ENCODE peak calls at places on chromosomes 5 and 9, in four cellular contexts. K, V, Z and H are unnamed samples.

GRCh38 chr9:19456996-19457693 is 48.3 kb downstream of the ACER2 start:
- DNase-seq in K (peak; percentile 68), V (peak; percentile 84), Z (peak; percentile 75), H (peak; percentile 60)

GRCh38 chr5:149141957-149142851 is 911 bp downstream of the ABLIM3 start:
- DNase-seq in K (no peak), V (peak; percentile 48), Z (no peak), H (no peak)

GRCh38 chr5:177142778-177143177 is 9.2 kb downstream of the NSD1 start:
- DNase-seq in K (no peak), V (no peak), Z (no peak), H (no peak)

GRCh38 chr9:93286252-93287188 is 102.6 kb downstream of the WNK2 start:
- DNase-seq in K (no peak), V (no peak), Z (no peak), H (no peak)

GRCh38 chr5:31047621-31048020 is 145.9 kb upstream of the CDH6 start:
- DNase-seq in K (no peak), V (no peak), Z (no peak), H (no peak)

GRCh38 chr9:108041551-108041950 is 552.0 kb upstream of the KLF4 start:
- DNase-seq in K (no peak), V (no peak), Z (no peak), H (no peak)

GRCh38 chr9:72476100-72476499 is 45.3 kb upstream of the TMC1 start:
- DNase-seq in K (peak; percentile 36), V (no peak), Z (no peak), H (no peak)

GRCh38 chr9:5529683-5530221 is 19.4 kb downstream of the PDCD1LG2 start:
- DNase-seq in K (no peak), V (no peak), Z (no peak), H (no peak)

GRCh38 chr9:18920141-18920611 is 112.8 kb downstream of the SAXO1 start:
- DNase-seq in K (no peak), V (no peak), Z (no peak), H (no peak)

GRCh38 chr5:98930972-98931762 is 2.4 kb upstream of the CHD1 start:
- DNase-seq in K (no peak), V (no peak), Z (no peak), H (no peak)

GRCh38 chr5:139461698-139462097 is 845 bp downstream of the ECSCR start:
- DNase-seq in K (no peak), V (peak; percentile 15), Z (no peak), H (no peak)

GRCh38 chr5:112784726-112785125 is 47.0 kb downstream of the APC start:
- DNase-seq in K (no peak), V (no peak), Z (no peak), H (no peak)

GRCh38 chr5:51225671-51226419 is 157.4 kb upstream of the ISL1 start:
- DNase-seq in K (peak; percentile 63), V (no peak), Z (no peak), H (peak; percentile 24)

GRCh38 chr9:14089051-14089798 is 224.7 kb downstream of the NFIB start:
- DNase-seq in K (no peak), V (no peak), Z (no peak), H (no peak)

GRCh38 chr5:107592515-107592914 is 78.2 kb downstream of the EFNA5 start:
- DNase-seq in K (no peak), V (no peak), Z (no peak), H (peak; percentile 17)

GRCh38 chr5:10735569-10736255 is 25.3 kb downstream of the DAP start:
- DNase-seq in K (no peak), V (no peak), Z (no peak), H (no peak)

GRCh38 chr9:98545041-98545440 is 163.7 kb downstream of the GABBR2 start:
- DNase-seq in K (no peak), V (no peak), Z (no peak), H (no peak)

GRCh38 chr9:99414321-99414720 is 192.2 kb downstream of the SEC61B start:
- DNase-seq in K (no peak), V (no peak), Z (no peak), H (peak; percentile 74)

GRCh38 chr5:67831081-67831480 is 384.5 kb upstream of the PIK3R1 start:
- DNase-seq in K (no peak), V (no peak), Z (no peak), H (no peak)

GRCh38 chr9:32426278-32426939 is 42.0 kb downstream of the ACO1 start:
- DNase-seq in K (peak; percentile 68), V (no peak), Z (peak; percentile 19), H (no peak)

GRCh38 chr5:17012289-17012688 is 76.2 kb upstream of the MYO10 start:
- DNase-seq in K (no peak), V (no peak), Z (no peak), H (no peak)

GRCh38 chr9:6305954-6306563 is 22.1 kb upstream of the TPD52L3 start:
- DNase-seq in K (no peak), V (peak; percentile 31), Z (no peak), H (no peak)

GRCh38 chr9:76018767-76019166 is 128.3 kb downstream of the PCSK5 start:
- DNase-seq in K (no peak), V (no peak), Z (no peak), H (no peak)

GRCh38 chr9:16202913-16203734 is 650.3 kb downstream of the CCDC171 start:
- DNase-seq in K (no peak), V (no peak), Z (no peak), H (no peak)

GRCh38 chr5:36607114-36607561 is 732 bp downstream of the SLC1A3 start:
- DNase-seq in K (no peak), V (no peak), Z (no peak), H (no peak)

GRCh38 chr9:22447607-22448305 is 1.1 kb downstream of the DMRTA1 start:
- DNase-seq in K (peak; percentile 30), V (no peak), Z (no peak), H (no peak)

GRCh38 chr5:72677447-72677846 is 139.0 kb upstream of the TNPO1 start:
- DNase-seq in K (no peak), V (no peak), Z (no peak), H (no peak)
- H3K4me1 ChIP-seq in K (no peaks in the 10 kb centered on the region), V (no peaks in the 10 kb centered on the region), Z (no peaks in the 10 kb centered on the region), H (no peaks in the 10 kb centered on the region)

GRCh38 chr9:131406567-131407436 is 12.9 kb downstream of the PRRC2B start:
- DNase-seq in K (no peak), V (no peak), Z (no peak), H (no peak)
- H3K4me1 ChIP-seq in K (peaks cover 92% of the 10 kb centered on the region), V (peaks cover 54% of the 10 kb centered on the region), Z (peaks cover 56% of the 10 kb centered on the region), H (peaks cover 32% of the 10 kb centered on the region)

GRCh38 chr9:101795147-101795546 is 56.7 kb upstream of the GRIN3A start:
- DNase-seq in K (no peak), V (no peak), Z (no peak), H (no peak)
- H3K4me1 ChIP-seq in K (no peaks in the 10 kb centered on the region), V (no peaks in the 10 kb centered on the region), Z (no peaks in the 10 kb centered on the region), H (no peaks in the 10 kb centered on the region)

GRCh38 chr9:95060246-95060645 is 257.3 kb downstream of the FANCC start:
- DNase-seq in K (no peak), V (no peak), Z (no peak), H (no peak)

GRCh38 chr9:95060916-95061315 is 256.6 kb downstream of the FANCC start:
- DNase-seq in K (no peak), V (no peak), Z (no peak), H (no peak)

GRCh38 chr9:95057121-95057520 is 260.4 kb downstream of the FANCC start:
- DNase-seq in K (no peak), V (peak; percentile 49), Z (no peak), H (no peak)

GRCh38 chr9:95058121-95058785 is 259.3 kb downstream of the FANCC start:
- DNase-seq in K (no peak), V (no peak), Z (no peak), H (no peak)

GRCh38 chr9:95058795-95059386 is 258.6 kb downstream of the FANCC start:
- DNase-seq in K (no peak), V (no peak), Z (no peak), H (no peak)
- H3K4me1 ChIP-seq in K (peaks cover 81% of the 10 kb centered on the region), V (peaks cover 61% of the 10 kb centered on the region), Z (peaks cover 11% of the 10 kb centered on the region), H (peaks cover 41% of the 10 kb centered on the region)